ENCODE peak calls at places on chromosomes 2 and 18, in ten cellular contexts. W is MM.1S, X is aorta, J is neural progenitor cell, O is left ventricle myocardium inferior, S is IMR-90, V is OCI-LY7, U is mammary epithelial cell, H is PC-9, B is kidney. M is an unnamed sample.
A peak's percentile ranks its signal among the peaks of the same experiment; 100 is the strongest.

GRCh38 chr18:73007195-73007934 is 139.6 kb upstream of the NETO1 start:
- DNase-seq in X (no peak), O (no peak), S (no peak), B (no peak), W (no peak), U (peak; percentile 89), H (no peak), V (no peak), J (peak; percentile 3), M (no peak)

GRCh38 chr2:99000708-99001107 is 64.7 kb upstream of the CRACDL start:
- DNase-seq in W (no peak), S (no peak), X (no peak), U (no peak), J (no peak), V (no peak), H (no peak), O (no peak), B (peak; percentile 65), M (no peak)

GRCh38 chr2:147663153-147663961 is 181.5 kb upstream of the ACVR2A start:
- DNase-seq in W (peak; percentile 71), B (no peak), O (no peak), H (no peak), U (no peak), J (no peak), S (no peak), X (no peak), V (no peak), M (no peak)

GRCh38 chr2:10721344-10722251 is at the start of gene ATP6V1C2:
- DNase-seq in U (no peak), O (no peak), V (peak; percentile 52), B (peak; percentile 75), W (peak; percentile 85), H (no peak), J (peak; percentile 91), X (no peak), S (no peak), M (no peak)

GRCh38 chr2:85851253-85851955 is 37.4 kb downstream of the ST3GAL5 start:
- DNase-seq in W (no peak), S (no peak), X (peak; percentile 61), O (peak; percentile 43), H (no peak), V (no peak), J (no peak), B (no peak), U (peak; percentile 41), M (no peak)

GRCh38 chr18:7894592-7894991 is 327.5 kb downstream of the PTPRM start:
- DNase-seq in W (no peak), U (no peak), B (no peak), O (no peak), S (no peak), X (no peak), J (no peak), V (no peak), H (no peak), M (no peak)

GRCh38 chr18:36185157-36185556 is 2.1 kb upstream of the MOCOS start:
- DNase-seq in H (no peak), U (no peak), J (no peak), X (no peak), W (no peak), O (no peak), B (no peak), V (no peak), S (no peak), M (no peak)

GRCh38 chr2:62038980-62039771 is 133.7 kb downstream of the COMMD1 start:
- DNase-seq in H (no peak), B (no peak), S (peak; percentile 55), X (no peak), U (peak; percentile 93), J (no peak), W (peak; percentile 78), V (peak; percentile 94), O (no peak), M (peak; percentile 96)

GRCh38 chr2:109402980-109403840 is 210.6 kb downstream of the SEPTIN10 start:
- DNase-seq in X (no peak), J (no peak), S (no peak), O (no peak), W (no peak), U (no peak), V (no peak), H (no peak), B (no peak), M (no peak)

GRCh38 chr2:239124152-239124899 is 276.4 kb downstream of the TWIST2 start:
- DNase-seq in S (no peak), U (no peak), J (no peak), W (no peak), O (no peak), H (no peak), V (no peak), X (no peak), B (no peak), M (no peak)

GRCh38 chr2:55618025-55618648 is 715 bp upstream of the PPP4R3B start:
- DNase-seq in B (no peak), U (no peak), O (no peak), H (peak; percentile 40), W (peak; percentile 25), V (peak; percentile 44), J (peak; percentile 36), S (peak; percentile 10), X (no peak), M (no peak)

GRCh38 chr2:239307921-239308620 is 92.7 kb downstream of the HDAC4 start:
- DNase-seq in H (no peak), V (no peak), B (peak; percentile 70), U (no peak), S (no peak), O (no peak), J (no peak), X (no peak), W (no peak), M (no peak)

DNA sequence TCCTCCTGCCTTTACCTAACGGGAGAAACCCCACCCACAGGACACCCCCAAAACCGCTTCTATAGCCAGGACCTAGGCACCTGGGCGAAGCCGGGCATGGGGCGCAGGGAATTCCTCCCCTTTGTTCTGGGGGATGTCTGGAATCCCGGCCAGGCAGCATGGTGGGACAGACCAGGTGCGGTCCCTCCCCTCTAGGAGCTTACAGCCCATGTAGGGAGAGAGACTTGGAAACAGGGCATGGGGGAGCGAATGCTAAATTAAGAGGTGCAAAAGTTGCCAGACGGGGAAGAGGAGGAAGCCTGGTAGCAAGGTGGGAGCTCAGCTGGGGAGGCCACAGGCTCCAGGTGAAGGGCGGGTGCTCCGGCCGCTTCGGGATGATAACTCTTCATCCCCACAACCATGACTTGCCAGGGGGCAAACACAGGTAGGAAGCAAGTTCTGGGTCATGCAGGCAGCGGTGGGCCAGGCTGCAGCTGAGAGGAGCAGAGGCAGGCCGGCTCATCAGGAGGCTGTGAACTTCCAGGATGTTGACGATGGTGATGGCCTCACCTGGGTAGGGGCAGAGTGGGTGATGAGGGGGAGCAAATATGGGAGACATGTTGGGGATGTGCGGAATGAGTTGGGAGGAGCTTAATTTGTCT is 1.3 kb downstream of the TMEM37 start:
- DNase-seq in V (no peak), J (no peak), S (no peak), H (no peak), B (no peak), U (no peak), O (no peak), W (no peak), X (no peak), M (no peak)
- H3K4me3 ChIP-seq in V (no peak overlapping the region), J (peak overlapping the region; percentile 64), S (no peak overlapping the region), H (no peak overlapping the region), B (peak overlapping the region; percentile 97), U (no peak overlapping the region), O (peak overlapping the region; percentile 71), W (no peak overlapping the region), X (no peak overlapping the region), M (no peak overlapping the region)

GRCh38 chr2:123771928-123772632 is 253.0 kb upstream of the CNTNAP5 start:
- DNase-seq in J (no peak), X (no peak), S (no peak), O (no peak), V (no peak), H (no peak), W (no peak), U (no peak), B (no peak), M (no peak)

DNA sequence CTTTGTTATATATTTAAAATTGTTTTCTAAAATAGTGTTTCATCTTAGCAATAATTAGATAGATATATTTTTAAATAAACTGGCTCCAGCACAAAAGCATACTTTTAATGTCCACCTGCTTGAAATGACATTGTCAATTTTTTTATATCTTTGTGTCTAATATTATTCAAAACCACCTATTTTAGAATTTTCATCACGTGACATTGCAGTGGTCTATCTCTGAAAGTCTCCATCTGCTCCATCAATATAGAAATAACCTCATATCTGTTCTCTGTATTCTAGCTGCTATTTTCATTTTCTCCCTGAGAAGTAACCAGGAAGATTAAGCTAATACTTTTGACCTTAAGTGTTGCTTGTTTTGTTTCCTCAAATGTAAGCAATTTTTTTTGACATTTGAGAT is 248.0 kb upstream of the CNTNAP5 start:
- DNase-seq in J (no peak), W (no peak), O (no peak), H (no peak), U (no peak), S (no peak), X (no peak), V (no peak), B (no peak), M (no peak)
- H3K4me3 ChIP-seq in J (no peak overlapping the region), W (no peak overlapping the region), O (no peak overlapping the region), H (no peak overlapping the region), U (no peak overlapping the region), S (no peak overlapping the region), X (no peak overlapping the region), V (no peak overlapping the region), B (no peak overlapping the region), M (no peak overlapping the region)

DNA sequence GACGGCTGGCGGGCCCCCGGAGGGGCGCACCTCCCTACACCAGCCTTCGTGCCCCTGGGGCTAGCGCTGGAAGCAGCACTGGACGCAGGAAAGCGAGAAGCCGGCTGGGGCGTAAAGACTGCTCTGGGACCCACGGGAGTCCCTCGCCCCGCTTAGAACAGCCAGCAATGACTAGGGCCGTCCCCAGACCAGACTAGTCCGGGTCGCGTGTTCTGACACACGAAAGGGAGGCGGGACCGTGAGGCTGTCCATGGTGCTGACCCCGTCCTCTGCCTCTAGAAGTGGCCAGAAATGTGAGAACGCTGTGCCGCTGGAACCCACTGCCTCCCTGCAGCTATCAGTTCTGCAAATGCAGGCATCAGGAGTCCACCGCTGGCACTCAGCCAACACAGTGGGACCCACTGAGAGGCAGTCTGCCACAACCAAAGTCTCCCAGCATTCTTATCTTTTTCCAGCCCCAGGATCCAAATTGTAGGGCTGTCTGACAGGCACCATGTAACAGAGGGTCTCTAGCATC is at the start of gene UCN:
- DNase-seq in O (no peak), U (peak; percentile 27), H (no peak), W (no peak), B (peak; percentile 88), J (peak; percentile 88), S (peak; percentile 34), V (no peak), X (peak; percentile 66), M (no peak)
- H3K4me3 ChIP-seq in O (no peak within 1 kb of the TSS), U (no peak within 1 kb of the TSS), H (no peak within 1 kb of the TSS), W (no peak within 1 kb of the TSS), B (no peak within 1 kb of the TSS), J (peak within 1 kb of the TSS; percentile 17), S (no peak within 1 kb of the TSS), V (no peak within 1 kb of the TSS), X (no peak within 1 kb of the TSS), M (no peak within 1 kb of the TSS)

GRCh38 chr2:126972272-126972626 is 73.6 kb downstream of the TEX51 start:
- DNase-seq in V (no peak), O (no peak), W (no peak), B (no peak), U (no peak), X (no peak), H (no peak), J (no peak), S (no peak), M (no peak)
- H3K4me3 ChIP-seq in V (no peak overlapping the region), O (peak overlapping the region; percentile 61), W (peak overlapping the region; percentile 69), B (no peak overlapping the region), U (no peak overlapping the region), X (no peak overlapping the region), H (peak overlapping the region; percentile 43), J (no peak overlapping the region), S (no peak overlapping the region), M (no peak overlapping the region)